ENCODE peak calls at places on chromosome 1, in nine cellular contexts. Z is body of pancreas; B is AG09319; E is Jurkat, Clone E6-1; S is tibial nerve; P is head of caudate nucleus; D is CD8-positive, alpha-beta memory T cell; M is HEK293T; L is HCT116. J is an unnamed sample.
A peak's percentile ranks its signal among the peaks of the same experiment; 100 is the strongest.

GRCh38 chr1:169711469-169712308 is at the start of gene SELL:
- DNase-seq in Z (peak; percentile 64), B (peak; percentile 19), E (peak; percentile 92), S (peak; percentile 77), P (peak; percentile 8), D (peak; percentile 77), M (peak; percentile 76), L (peak; percentile 73), J (peak; percentile 55)

GRCh38 chr1:23224721-23225648 is 7.7 kb upstream of the HTR1D start:
- DNase-seq in Z (no peak), B (peak; percentile 36), E (no peak), S (no peak), P (no peak), D (no peak), M (no peak), L (no peak), J (no peak)

GRCh38 chr1:27513958-27514357 is 24.0 kb upstream of the WASF2 start:
- DNase-seq in Z (no peak), B (no peak), E (no peak), S (no peak), P (no peak), D (no peak), M (no peak), L (no peak), J (no peak)

GRCh38 chr1:21673277-21673780 is 4.2 kb upstream of the RAP1GAP start:
- DNase-seq in Z (peak; percentile 85), B (peak; percentile 67), E (no peak), S (peak; percentile 36), P (peak; percentile 43), D (no peak), M (no peak), L (no peak), J (no peak)

GRCh38 chr1:92754000-92754787 is 30.7 kb downstream of the EVI5 start:
- DNase-seq in Z (no peak), B (peak; percentile 65), E (no peak), S (no peak), P (no peak), D (no peak), M (no peak), L (no peak), J (no peak)

GRCh38 chr1:68046423-68046822 is 4.0 kb downstream of the DIRAS3 start:
- DNase-seq in Z (no peak), B (no peak), E (no peak), S (no peak), P (no peak), D (no peak), M (no peak), L (no peak), J (no peak)

GRCh38 chr1:197896301-197896700 is 6.1 kb upstream of the C1orf53 start:
- DNase-seq in Z (no peak), B (no peak), E (no peak), S (no peak), P (no peak), D (no peak), M (no peak), L (no peak), J (no peak)

GRCh38 chr1:182183606-182184005 is 122.1 kb upstream of the ZNF648 start:
- DNase-seq in Z (no peak), B (no peak), E (no peak), S (no peak), P (no peak), D (no peak), M (no peak), L (no peak), J (no peak)

GRCh38 chr1:207088161-207088560 is 499 bp upstream of the C4BPB start:
- DNase-seq in Z (no peak), B (no peak), E (no peak), S (no peak), P (no peak), D (no peak), M (no peak), L (no peak), J (no peak)

GRCh38 chr1:162976628-162977027 is 92.5 kb upstream of the RGS4 start:
- DNase-seq in Z (no peak), B (no peak), E (no peak), S (no peak), P (no peak), D (no peak), M (no peak), L (no peak), J (no peak)

GRCh38 chr1:159945483-159946241 is at the start of gene IGSF9:
- DNase-seq in Z (peak; percentile 95), B (no peak), E (peak; percentile 78), S (peak; percentile 36), P (peak; percentile 85), D (peak; percentile 89), M (peak; percentile 96), L (peak; percentile 78), J (peak; percentile 68)

GRCh38 chr1:232662910-232663309 is 33.0 kb upstream of the SIPA1L2 start:
- DNase-seq in Z (peak; percentile 43), B (no peak), E (no peak), S (no peak), P (no peak), D (no peak), M (no peak), L (no peak), J (no peak)

GRCh38 chr1:62194651-62195282 is at the start of gene L1TD1:
- DNase-seq in Z (no peak), B (no peak), E (no peak), S (no peak), P (no peak), D (no peak), M (no peak), L (no peak), J (no peak)

GRCh38 chr1:228463559-228464455 is 23.4 kb upstream of the RNF187 start:
- DNase-seq in Z (peak; percentile 13), B (no peak), E (peak; percentile 82), S (no peak), P (no peak), D (peak; percentile 74), M (no peak), L (peak; percentile 18), J (no peak)

GRCh38 chr1:32817815-32818786 is 648 bp downstream of the S100PBP start:
- DNase-seq in Z (peak; percentile 74), B (peak; percentile 27), E (peak; percentile 45), S (peak; percentile 46), P (peak; percentile 50), D (peak; percentile 60), M (peak; percentile 82), L (peak; percentile 32), J (peak; percentile 62)

GRCh38 chr1:155134858-155135415 is 715 bp upstream of the SLC50A1 start:
- DNase-seq in Z (peak; percentile 96), B (peak; percentile 80), E (no peak), S (peak; percentile 79), P (peak; percentile 83), D (no peak), M (peak; percentile 62), L (peak; percentile 92), J (peak; percentile 74)

GRCh38 chr1:23037081-23037740 is 17.9 kb downstream of the KDM1A start:
- DNase-seq in Z (no peak), B (no peak), E (no peak), S (no peak), P (no peak), D (no peak), M (no peak), L (no peak), J (no peak)

GRCh38 chr1:244336232-244336899 is 115.3 kb downstream of the ADSS2 start:
- DNase-seq in Z (no peak), B (no peak), E (no peak), S (no peak), P (no peak), D (no peak), M (no peak), L (no peak), J (no peak)

GRCh38 chr1:234780531-234781162 is 170.7 kb upstream of the IRF2BP2 start:
- DNase-seq in Z (no peak), B (no peak), E (no peak), S (no peak), P (no peak), D (no peak), M (peak; percentile 56), L (no peak), J (no peak)

GRCh38 chr1:45718289-45718688 is 30.3 kb downstream of the TMEM69 start:
- DNase-seq in Z (no peak), B (no peak), E (no peak), S (no peak), P (no peak), D (no peak), M (no peak), L (no peak), J (no peak)

GRCh38 chr1:166947398-166948043 is 27.8 kb downstream of the ILDR2 start:
- DNase-seq in Z (peak; percentile 38), B (no peak), E (no peak), S (no peak), P (peak; percentile 88), D (no peak), M (no peak), L (no peak), J (peak; percentile 91)

GRCh38 chr1:243287652-243288051 is 31.8 kb downstream of the SDCCAG8 start:
- DNase-seq in Z (no peak), B (peak; percentile 41), E (no peak), S (no peak), P (no peak), D (no peak), M (no peak), L (no peak), J (no peak)

GRCh38 chr1:234478152-234478480 is 863 bp downstream of the TARBP1 start:
- DNase-seq in Z (peak; percentile 79), B (no peak), E (peak; percentile 39), S (no peak), P (peak; percentile 51), D (peak; percentile 86), M (peak; percentile 77), L (no peak), J (peak; percentile 37)